ENCODE peak calls at places on chromosome 6, in five cellular contexts. E, A, Q, M and R are unnamed samples.

GRCh38 chr6:52491203-52492069 is 71.3 kb downstream of the EFHC1 start:
- DNase-seq in E (no peak), A (no peak), Q (no peak), M (no peak), R (no peak)

GRCh38 chr6:44388876-44389275 is 1.4 kb downstream of the CDC5L start:
- DNase-seq in E (no peak), A (no peak), Q (no peak), M (no peak), R (no peak)

GRCh38 chr6:3777695-3778461 is 26.4 kb upstream of the PXDC1 start:
- DNase-seq in E (no peak), A (no peak), Q (no peak), M (no peak), R (no peak)

GRCh38 chr6:24394777-24395437 is 7.8 kb upstream of the MRS2 start:
- DNase-seq in E (no peak), A (no peak), Q (no peak), M (no peak), R (no peak)

GRCh38 chr6:71473908-71474307 is 185.3 kb downstream of the OGFRL1 start:
- DNase-seq in E (no peak), A (no peak), Q (no peak), M (no peak), R (no peak)

GRCh38 chr6:29834564-29835436 is 7.2 kb downstream of the HLA-G start:
- DNase-seq in E (peak; percentile 57), A (peak; percentile 56), Q (peak; percentile 38), M (peak; percentile 55), R (peak; percentile 57)

GRCh38 chr6:38508894-38509293 is 130.8 kb downstream of the BTBD9 start:
- DNase-seq in E (peak; percentile 71), A (no peak), Q (no peak), M (no peak), R (no peak)

GRCh38 chr6:45432944-45433343 is 55.2 kb upstream of the SUPT3H start:
- DNase-seq in E (no peak), A (no peak), Q (no peak), M (no peak), R (no peak)

GRCh38 chr6:1604347-1604990 is 5.2 kb upstream of the FOXC1 start:
- DNase-seq in E (peak; percentile 91), A (peak; percentile 61), Q (peak; percentile 70), M (peak; percentile 66), R (peak; percentile 55)

GRCh38 chr6:51398064-51398740 is 579.5 kb downstream of the TFAP2B start:
- DNase-seq in E (no peak), A (no peak), Q (no peak), M (no peak), R (no peak)

GRCh38 chr6:109795994-109796555 is 105.0 kb downstream of the FIG4 start:
- DNase-seq in E (no peak), A (no peak), Q (no peak), M (no peak), R (no peak)